ENCODE peak calls at places on chromosomes 16 and 17, in eight cellular contexts. E is spleen; Q is mucosa of descending colon; C is endothelial cell; K is HS-5; N is brain pericyte; I is pulmonary artery endothelial cell; R is stimulated activated CD4-positive, alpha-beta T cell treated with anti-CD3 and anti-CD28 coated beads, TNF-alpha, amount 100 ng/mL, for 48 hours. M is an unnamed sample.
A peak's percentile ranks its signal among the peaks of the same experiment; 100 is the strongest.

GRCh38 chr17:28396635-28397239 is 9.3 kb downstream of the SLC46A1 start:
- DNase-seq in I (no peak), N (no peak), R (no peak), E (no peak), Q (no peak), C (no peak), K (no peak), M (no peak)

GRCh38 chr16:84082835-84083569 is 33.7 kb downstream of the MBTPS1 start:
- DNase-seq in Q (no peak), C (no peak), R (no peak), K (no peak), I (no peak), N (no peak), E (no peak), M (no peak)

GRCh38 chr17:31858647-31859486 is at the start of gene COPRS:
- DNase-seq in E (peak; percentile 96), I (peak; percentile 51), C (peak; percentile 89), R (peak; percentile 61), N (no peak), K (no peak), Q (peak; percentile 91), M (no peak)

GRCh38 chr16:49986351-49987124 is 38.5 kb upstream of the CNEP1R1 start:
- DNase-seq in N (peak; percentile 36), Q (no peak), E (no peak), C (no peak), I (peak; percentile 30), K (no peak), R (no peak), M (peak; percentile 37)

GRCh38 chr17:77427471-77427991 is 286.8 kb downstream of the SEC14L1 start:
- DNase-seq in K (peak; percentile 58), C (no peak), I (no peak), Q (peak; percentile 51), N (no peak), R (no peak), E (no peak), M (no peak)

GRCh38 chr16:79833559-79833958 is 233.0 kb upstream of the MAF start:
- DNase-seq in Q (no peak), C (no peak), N (no peak), K (no peak), R (no peak), I (no peak), E (no peak), M (no peak)

GRCh38 chr17:37825851-37826250 is 81.0 kb upstream of the HNF1B start:
- DNase-seq in N (no peak), C (no peak), Q (no peak), I (no peak), K (no peak), R (no peak), E (no peak), M (no peak)

GRCh38 chr16:30805370-30806169 is 18.6 kb upstream of the ZNF629 start:
- DNase-seq in E (peak; percentile 93), I (no peak), N (no peak), R (no peak), Q (peak; percentile 88), K (no peak), C (peak; percentile 77), M (no peak)

GRCh38 chr16:17367932-17368331 is 102.8 kb downstream of the XYLT1 start:
- DNase-seq in Q (peak; percentile 35), N (no peak), E (no peak), C (peak; percentile 55), K (no peak), I (no peak), R (no peak), M (no peak)

GRCh38 chr16:29806096-29806579 is at the start of gene MAZ:
- DNase-seq in C (no peak), E (peak; percentile 93), Q (no peak), K (no peak), I (no peak), N (no peak), R (no peak), M (no peak)

GRCh38 chr17:82876149-82876548 is 36.3 kb upstream of the ZNF750 start:
- DNase-seq in K (no peak), E (no peak), Q (no peak), N (no peak), I (no peak), C (no peak), R (no peak), M (no peak)

GRCh38 chr16:75085556-75085955 is 31.0 kb downstream of the LDHD start:
- DNase-seq in N (no peak), C (no peak), E (no peak), K (no peak), Q (no peak), R (no peak), I (no peak), M (no peak)

GRCh38 chr16:30941600-30942420 is 7.1 kb upstream of the ORAI3 start:
- DNase-seq in N (no peak), Q (peak; percentile 81), R (peak; percentile 47), E (peak; percentile 95), I (no peak), K (no peak), C (peak; percentile 73), M (no peak)

GRCh38 chr17:77144227-77144626 is 3.5 kb downstream of the SEC14L1 start:
- DNase-seq in N (no peak), K (no peak), Q (no peak), I (no peak), R (no peak), E (no peak), C (no peak), M (no peak)

GRCh38 chr16:79801550-79802090 is 201.1 kb upstream of the MAF start:
- DNase-seq in I (no peak), C (no peak), Q (no peak), K (no peak), N (no peak), R (no peak), E (no peak), M (no peak)

GRCh38 chr16:9422769-9423513 is 331.5 kb downstream of the HAPSTR1 start:
- DNase-seq in K (no peak), N (no peak), C (no peak), R (no peak), I (no peak), Q (peak; percentile 14), E (no peak), M (no peak)

GRCh38 chr17:65423346-65424140 is 137.9 kb downstream of the AXIN2 start:
- DNase-seq in R (no peak), E (no peak), I (no peak), N (no peak), K (no peak), C (no peak), Q (no peak), M (no peak)

GRCh38 chr17:28338056-28338768 is 2.7 kb downstream of the TNFAIP1 start:
- DNase-seq in R (no peak), E (no peak), K (no peak), I (peak; percentile 63), Q (no peak), C (no peak), N (no peak), M (peak; percentile 34)

GRCh38 chr16:50389900-50390896 is 21.4 kb upstream of the BRD7 start:
- DNase-seq in K (no peak), N (no peak), E (no peak), I (no peak), C (no peak), Q (no peak), R (no peak), M (no peak)

GRCh38 chr16:78249056-78249455 is 149.6 kb downstream of the WWOX start:
- DNase-seq in N (no peak), I (no peak), K (no peak), R (no peak), E (no peak), C (peak; percentile 15), Q (peak; percentile 70), M (no peak)

GRCh38 chr17:4054446-4054845 is 88.4 kb downstream of the ZZEF1 start:
- DNase-seq in K (no peak), I (no peak), Q (no peak), R (no peak), C (no peak), N (no peak), E (no peak), M (no peak)

GRCh38 chr16:82031116-82032084 is 3.7 kb upstream of the HSD17B2 start:
- DNase-seq in N (no peak), I (peak; percentile 5), E (no peak), Q (peak; percentile 63), K (no peak), C (peak; percentile 22), R (no peak), M (no peak)

GRCh38 chr16:23362460-23363317 is 60.6 kb downstream of the SCNN1B start:
- DNase-seq in K (no peak), C (no peak), N (no peak), R (no peak), E (peak; percentile 41), Q (peak; percentile 84), I (peak; percentile 39), M (no peak)

GRCh38 chr16:49158029-49158642 is 123.5 kb downstream of the CBLN1 start:
- DNase-seq in Q (peak; percentile 67), E (no peak), C (peak; percentile 58), K (no peak), R (no peak), N (no peak), I (no peak), M (no peak)

GRCh38 chr16:68447721-68448359 is 468 bp downstream of the SMPD3 start:
- DNase-seq in C (no peak), R (no peak), E (no peak), Q (no peak), I (no peak), N (no peak), K (no peak), M (no peak)

GRCh38 chr17:83118071-83118841 is 38.8 kb downstream of the METRNL start:
- DNase-seq in N (no peak), C (no peak), K (no peak), Q (no peak), E (peak; percentile 58), I (no peak), R (no peak), M (no peak)

GRCh38 chr17:4585203-4585939 is 1.0 kb downstream of the SMTNL2 start:
- DNase-seq in N (no peak), I (no peak), E (peak; percentile 64), R (no peak), Q (no peak), K (no peak), C (no peak), M (no peak)

GRCh38 chr17:81713004-81713555 is 996 bp downstream of the SLC25A10 start:
- DNase-seq in E (peak; percentile 80), C (no peak), K (no peak), I (no peak), R (no peak), N (no peak), Q (no peak), M (no peak)

GRCh38 chr17:78826836-78827509 is 13.6 kb downstream of the USP36 start:
- DNase-seq in R (no peak), K (no peak), E (peak; percentile 82), C (no peak), N (no peak), I (no peak), Q (peak; percentile 28), M (no peak)

GRCh38 chr16:11240636-11241473 is 15.1 kb downstream of the SOCS1 start:
- DNase-seq in R (no peak), C (no peak), K (no peak), E (no peak), N (no peak), I (no peak), Q (no peak), M (no peak)

M was measured in GM04503.